ENCODE peak calls at places on chromosome 13, in ten cellular contexts. U, T, C, H, Q, S, N, X, D and V are unnamed samples.

GRCh38 chr13:41019027-41019487 is at the start of gene ELF1:
- DNase-seq in U (peak), N (no peak), C (peak), Q (peak), S (peak), H (no peak), T (peak), D (no peak), X (no peak), V (peak)

GRCh38 chr13:30153871-30154426 is 153.4 kb downstream of the KATNAL1 start:
- DNase-seq in X (peak), D (no peak), Q (no peak), S (no peak), N (no peak), T (no peak), C (no peak), H (no peak), U (no peak), V (no peak)

GRCh38 chr13:49495783-49496762 is at the start of gene PHF11:
- DNase-seq in X (peak), Q (peak), U (peak), C (peak), H (peak), S (peak), N (no peak), D (peak), T (peak), V (peak)

GRCh38 chr13:32125746-32126145 is 94.2 kb downstream of the FRY start:
- DNase-seq in S (no peak), N (no peak), U (no peak), H (no peak), T (no peak), X (no peak), C (peak), Q (no peak), D (no peak), V (no peak)

GRCh38 chr13:27203854-27204253 is 32.2 kb upstream of the USP12 start:
- DNase-seq in S (no peak), X (no peak), N (no peak), C (no peak), D (no peak), Q (no peak), U (no peak), T (no peak), H (no peak), V (no peak)

GRCh38 chr13:105518086-105518485 is 1017.4 kb downstream of the EFNB2 start:
- DNase-seq in Q (no peak), T (no peak), H (no peak), S (no peak), C (no peak), N (peak), X (no peak), U (no peak), D (no peak), V (no peak)

GRCh38 chr13:79794936-79795335 is 314.0 kb downstream of the NDFIP2 start:
- DNase-seq in D (no peak), T (no peak), H (no peak), U (no peak), Q (no peak), X (no peak), N (no peak), C (no peak), S (no peak), V (no peak)

GRCh38 chr13:42215578-42216421 is 56.2 kb upstream of the AKAP11 start:
- DNase-seq in D (no peak), U (peak), C (no peak), S (no peak), Q (no peak), T (no peak), H (no peak), N (no peak), X (peak), V (no peak)

GRCh38 chr13:113845055-113845454 is 18.8 kb downstream of the GAS6 start:
- DNase-seq in S (no peak), C (no peak), Q (no peak), T (no peak), X (no peak), U (no peak), H (peak), N (no peak), D (no peak), V (no peak)

GRCh38 chr13:98214008-98214643 is 37.1 kb upstream of the RNF113B start:
- DNase-seq in Q (no peak), C (no peak), U (no peak), N (no peak), S (no peak), H (peak), T (no peak), X (no peak), D (no peak), V (no peak)